ENCODE peak calls at places on chromosomes 12 and 14, in nine cellular contexts. C is adipocyte; P is skeletal muscle cell; H is CD8-positive, alpha-beta memory T cell; E is body of pancreas; U is sigmoid colon; X is fibroblast of lung; K is GM12865; O is Peyer's patch. B is an unnamed sample.

GRCh38 chr14:69842671-69843407 is 36.4 kb upstream of the SMOC1 start:
- DNase-seq in C (no peak), P (no peak), H (no peak), E (no peak), U (no peak), X (no peak), K (no peak), O (no peak), B (no peak)

GRCh38 chr12:40375076-40375475 is 150.3 kb downstream of the LRRK2 start:
- DNase-seq in C (no peak), P (no peak), H (no peak), E (no peak), U (no peak), X (no peak), K (peak; percentile 31), O (no peak), B (peak; percentile 14)

GRCh38 chr12:132408001-132408400 is 78.6 kb upstream of the GALNT9 start:
- DNase-seq in C (no peak), P (no peak), H (no peak), E (no peak), U (no peak), X (no peak), K (no peak), O (no peak), B (no peak)

GRCh38 chr12:113471619-113472171 is at the start of gene LHX5:
- DNase-seq in C (no peak), P (no peak), H (no peak), E (no peak), U (no peak), X (no peak), K (no peak), O (no peak), B (no peak)

GRCh38 chr12:112121780-112122565 is 3.4 kb upstream of the TRAFD1 start:
- DNase-seq in C (peak; percentile 58), P (peak; percentile 76), H (no peak), E (peak; percentile 87), U (peak; percentile 96), X (peak; percentile 90), K (no peak), O (no peak), B (no peak)

GRCh38 chr14:102316048-102316745 is 3.3 kb upstream of the ZNF839 start:
- DNase-seq in C (no peak), P (peak; percentile 59), H (peak; percentile 62), E (peak; percentile 58), U (no peak), X (peak; percentile 79), K (peak; percentile 64), O (no peak), B (peak; percentile 52)

GRCh38 chr12:32312049-32312670 is 87.2 kb upstream of the FGD4 start:
- DNase-seq in C (peak; percentile 87), P (peak; percentile 22), H (no peak), E (no peak), U (no peak), X (peak; percentile 84), K (peak; percentile 74), O (no peak), B (peak; percentile 69)

GRCh38 chr12:62594771-62595170 is 128.1 kb downstream of the MON2 start:
- DNase-seq in C (no peak), P (no peak), H (no peak), E (no peak), U (no peak), X (no peak), K (no peak), O (no peak), B (no peak)

GRCh38 chr12:32477714-32478113 is 78.4 kb downstream of the FGD4 start:
- DNase-seq in C (no peak), P (peak; percentile 26), H (no peak), E (no peak), U (no peak), X (no peak), K (no peak), O (no peak), B (no peak)

GRCh38 chr14:99187858-99188257 is 84.1 kb downstream of the BCL11B start:
- DNase-seq in C (no peak), P (no peak), H (no peak), E (no peak), U (no peak), X (no peak), K (no peak), O (no peak), B (no peak)

GRCh38 chr12:91423336-91424050 is 240.9 kb upstream of the DCN start:
- DNase-seq in C (peak; percentile 34), P (no peak), H (no peak), E (no peak), U (no peak), X (no peak), K (no peak), O (no peak), B (no peak)

GRCh38 chr12:104569348-104570173 is 112.8 kb downstream of the CHST11 start:
- DNase-seq in C (no peak), P (no peak), H (peak; percentile 79), E (no peak), U (no peak), X (no peak), K (peak; percentile 91), O (no peak), B (peak; percentile 98)

DNA sequence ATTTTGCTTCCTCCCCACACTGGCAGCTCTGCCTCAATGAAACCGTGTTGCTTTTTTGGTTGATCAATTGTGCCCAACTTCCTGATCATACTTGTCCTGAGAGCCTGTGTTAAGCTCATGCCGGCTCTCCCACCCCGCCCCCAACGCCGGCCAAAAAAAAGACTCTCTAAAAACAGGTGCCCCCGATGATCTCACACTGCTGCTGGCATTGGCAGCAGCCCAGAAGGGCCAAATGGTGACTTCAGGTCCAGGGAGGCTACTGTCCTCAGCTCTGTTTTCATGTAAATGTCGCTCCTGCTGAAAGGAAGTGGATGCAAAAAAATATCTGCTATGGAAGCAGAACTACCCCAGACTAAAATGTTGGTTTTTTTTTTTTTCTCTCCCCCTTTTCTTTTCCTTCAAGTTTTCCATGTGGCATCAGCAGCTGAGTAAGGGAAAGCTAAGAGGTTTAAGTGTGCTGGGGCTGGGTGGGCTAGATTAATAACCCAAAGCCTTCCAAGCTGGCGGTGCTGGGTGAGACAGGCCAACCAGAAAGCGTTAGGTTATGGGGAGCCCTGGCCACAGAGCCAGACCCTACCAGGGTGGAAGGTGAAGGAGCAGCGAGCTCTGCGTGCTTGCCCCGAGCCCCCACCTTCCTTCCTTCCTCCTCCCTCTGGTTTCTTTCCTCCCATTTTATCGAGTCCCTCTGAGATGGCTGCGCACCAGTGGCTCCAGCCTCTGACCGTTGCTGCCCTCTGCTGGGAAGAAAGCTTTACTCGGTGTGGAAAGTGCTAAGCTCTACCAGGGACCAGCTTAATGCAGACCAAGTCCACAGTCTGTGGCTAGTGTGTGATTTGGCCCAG is 396.1 kb downstream of the NRXN3 start:
- DNase-seq in C (peak; percentile 84), P (peak; percentile 12), H (peak; percentile 51), E (peak; percentile 80), U (peak; percentile 72), X (peak; percentile 48), K (peak; percentile 76), O (peak; percentile 75), B (peak; percentile 60)
- H3K4me3 ChIP-seq in C (peak overlapping the region; percentile 70), P (peak overlapping the region; percentile 22), H (no peak overlapping the region), E (no peak overlapping the region), U (peak overlapping the region; percentile 25), X (no peak overlapping the region), K (no peak overlapping the region), O (peak overlapping the region; percentile 15), B (no peak overlapping the region)

GRCh38 chr14:51430600-51430999 is 190.6 kb downstream of the TMX1 start:
- DNase-seq in C (peak; percentile 46), P (peak; percentile 71), H (no peak), E (no peak), U (no peak), X (no peak), K (no peak), O (no peak), B (no peak)
- H3K4me3 ChIP-seq in C (peak overlapping the region; percentile 7), P (no peak overlapping the region), H (no peak overlapping the region), E (no peak overlapping the region), U (no peak overlapping the region), X (no peak overlapping the region), K (no peak overlapping the region), O (no peak overlapping the region), B (no peak overlapping the region)

GRCh38 chr12:72974954-72975555 is 702.9 kb downstream of the TRHDE start:
- DNase-seq in C (no peak), P (no peak), H (no peak), E (no peak), U (no peak), X (no peak), K (no peak), O (no peak), B (no peak)
- H3K4me3 ChIP-seq in C (no peak overlapping the region), P (no peak overlapping the region), H (no peak overlapping the region), E (no peak overlapping the region), U (no peak overlapping the region), X (no peak overlapping the region), K (no peak overlapping the region), O (no peak overlapping the region), B (no peak overlapping the region)

GRCh38 chr12:53998900-53999236 is 1.1 kb upstream of the HOXC9 start:
- DNase-seq in C (no peak), P (no peak), H (no peak), E (no peak), U (no peak), X (no peak), K (no peak), O (no peak), B (no peak)
- H3K4me3 ChIP-seq in C (peak overlapping the region; percentile 94), P (peak overlapping the region; percentile 71), H (no peak overlapping the region), E (no peak overlapping the region), U (no peak overlapping the region), X (no peak overlapping the region), K (no peak overlapping the region), O (no peak overlapping the region), B (no peak overlapping the region)

DNA sequence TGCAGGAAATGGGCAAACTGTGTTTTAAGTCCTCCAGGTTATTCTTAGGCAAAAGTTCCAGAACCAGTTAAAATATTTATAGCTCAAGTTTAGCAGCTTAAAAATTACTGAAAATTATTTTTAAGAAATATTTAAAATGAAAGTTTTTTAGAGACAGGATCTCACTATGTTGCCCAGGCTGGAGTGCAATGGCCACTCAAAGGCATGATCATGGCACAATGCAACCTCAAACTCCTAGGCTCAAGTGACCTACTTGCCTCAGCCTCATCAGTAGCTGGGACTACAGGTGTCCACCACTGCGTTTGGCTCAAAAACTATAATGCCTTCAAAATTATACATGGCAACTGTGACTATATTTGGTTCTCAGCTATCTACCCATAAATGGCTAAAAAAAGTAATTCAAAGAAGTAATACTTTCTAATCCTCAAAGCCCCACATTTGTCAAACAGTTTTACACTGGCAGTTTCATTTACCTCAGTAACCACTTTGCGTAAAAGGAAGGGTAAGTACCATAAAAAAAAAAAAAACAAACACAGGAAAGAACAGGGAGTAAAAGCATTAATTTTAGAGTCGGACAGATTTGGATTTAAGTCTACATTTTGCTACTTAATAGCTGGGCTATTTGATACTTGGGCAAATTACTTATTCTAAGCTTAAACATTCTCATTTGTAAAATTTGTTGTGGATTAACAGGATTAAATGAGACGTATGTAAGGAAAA is 9.2 kb downstream of the KLHL28 start:
- DNase-seq in C (no peak), P (no peak), H (no peak), E (no peak), U (no peak), X (no peak), K (no peak), O (no peak), B (no peak)
- H3K4me3 ChIP-seq in C (no peak overlapping the region), P (no peak overlapping the region), H (no peak overlapping the region), E (no peak overlapping the region), U (no peak overlapping the region), X (no peak overlapping the region), K (no peak overlapping the region), O (no peak overlapping the region), B (no peak overlapping the region)

GRCh38 chr12:82758743-82759142 is 72.0 kb downstream of the TMTC2 start:
- DNase-seq in C (no peak), P (no peak), H (no peak), E (no peak), U (no peak), X (no peak), K (no peak), O (no peak), B (no peak)
- H3K4me3 ChIP-seq in C (no peak overlapping the region), P (no peak overlapping the region), H (no peak overlapping the region), E (no peak overlapping the region), U (no peak overlapping the region), X (no peak overlapping the region), K (no peak overlapping the region), O (no peak overlapping the region), B (no peak overlapping the region)